ENCODE peak calls at places on chromosomes 11 and 22, in four cellular contexts. U is fibroblast of lung, W is mesendoderm, Y is SK-N-SH. T is an unnamed sample.
A peak's percentile ranks its signal among the peaks of the same experiment; 100 is the strongest.

GRCh38 chr11:15197696-15198095 is 83.0 kb downstream of the INSC start:
- DNase-seq in U (peak; percentile 50), W (no peak), Y (no peak), T (no peak)

GRCh38 chr11:102240502-102240901 is 76.8 kb upstream of the BIRC3 start:
- DNase-seq in U (peak; percentile 83), W (no peak), Y (no peak), T (no peak)

GRCh38 chr11:92329137-92329536 is 104.5 kb downstream of the FAT3 start:
- DNase-seq in U (no peak), W (peak; percentile 52), Y (no peak), T (no peak)

GRCh38 chr11:118406599-118407166 is 5.3 kb downstream of the ATP5MG start:
- DNase-seq in U (peak; percentile 25), W (no peak), Y (no peak), T (no peak)

GRCh38 chr11:16356057-16356750 is at the start of gene SOX6:
- DNase-seq in U (peak; percentile 82), W (peak; percentile 26), Y (no peak), T (no peak)

GRCh38 chr11:93942176-93942575 is 79.0 kb upstream of the HEPHL1 start:
- DNase-seq in U (no peak), W (no peak), Y (no peak), T (no peak)

GRCh38 chr11:126288237-126288636 is 5.3 kb downstream of the TIRAP start:
- DNase-seq in U (no peak), W (no peak), Y (no peak), T (no peak)

GRCh38 chr11:11998091-11998781 is 10.2 kb downstream of the DKK3 start:
- DNase-seq in U (peak; percentile 96), W (no peak), Y (no peak), T (no peak)

GRCh38 chr22:17570851-17571631 is 7.7 kb downstream of the SLC25A18 start:
- DNase-seq in U (peak; percentile 81), W (peak; percentile 40), Y (no peak), T (no peak)

GRCh38 chr11:124644426-124645280 is 22.0 kb downstream of the TBRG1 start:
- DNase-seq in U (peak; percentile 82), W (peak; percentile 83), Y (peak; percentile 75), T (peak; percentile 51)

GRCh38 chr11:38593649-38594048 is 1995.6 kb upstream of the RAG2 start:
- DNase-seq in U (peak; percentile 84), W (no peak), Y (no peak), T (no peak)

GRCh38 chr11:47488111-47488510 is 39.2 kb upstream of the RAPSN start:
- DNase-seq in U (no peak), W (no peak), Y (no peak), T (no peak)

GRCh38 chr22:19767427-19768380 is 7.1 kb downstream of the TBX1 start:
- DNase-seq in U (no peak), W (peak; percentile 50), Y (no peak), T (no peak)

GRCh38 chr11:126522606-126523005 is 167.1 kb downstream of the ST3GAL4 start:
- DNase-seq in U (no peak), W (no peak), Y (no peak), T (no peak)

GRCh38 chr11:60955566-60955965 is 3.6 kb upstream of the SLC15A3 start:
- DNase-seq in U (no peak), W (no peak), Y (no peak), T (no peak)

GRCh38 chr11:86660011-86660595 is 12.3 kb downstream of the ME3 start:
- DNase-seq in U (peak; percentile 84), W (no peak), Y (peak; percentile 11), T (no peak)

GRCh38 chr11:14075118-14075601 is 112.6 kb downstream of the SPON1 start:
- DNase-seq in U (peak; percentile 55), W (peak; percentile 73), Y (no peak), T (no peak)

GRCh38 chr11:66069715-66070603 is at the start of gene PACS1:
- DNase-seq in U (peak; percentile 85), W (peak; percentile 89), Y (peak; percentile 94), T (peak; percentile 66)

GRCh38 chr11:119660166-119660720 is 68.8 kb downstream of the NECTIN1 start:
- DNase-seq in U (no peak), W (no peak), Y (no peak), T (no peak)

GRCh38 chr11:31120428-31120827 is 249.1 kb downstream of the DCDC1 start:
- DNase-seq in U (no peak), W (no peak), Y (no peak), T (no peak)

GRCh38 chr11:18802381-18803257 is 11.0 kb upstream of the PTPN5 start:
- DNase-seq in U (peak; percentile 65), W (peak; percentile 79), Y (peak; percentile 62), T (peak; percentile 66)

GRCh38 chr11:64107300-64107699 is 58.6 kb downstream of the MACROD1 start:
- DNase-seq in U (no peak), W (no peak), Y (no peak), T (no peak)

GRCh38 chr11:120532511-120533196 is 21.1 kb downstream of the GRIK4 start:
- DNase-seq in U (peak; percentile 79), W (peak; percentile 57), Y (no peak), T (no peak)

GRCh38 chr11:132549571-132549970 is 982.7 kb downstream of the OPCML start:
- DNase-seq in U (no peak), W (no peak), Y (no peak), T (no peak)

GRCh38 chr22:32444068-32444467 is 20.2 kb downstream of the BPIFC start:
- DNase-seq in U (no peak), W (peak; percentile 43), Y (peak; percentile 17), T (peak; percentile 71)

GRCh38 chr11:78161346-78161745 is 21.9 kb upstream of the ALG8 start:
- DNase-seq in U (no peak), W (no peak), Y (no peak), T (no peak)

GRCh38 chr22:23210428-23211170 is 30.3 kb downstream of the BCR start:
- DNase-seq in U (no peak), W (no peak), Y (no peak), T (no peak)

GRCh38 chr22:42343136-42343484 is 72.7 kb upstream of the TCF20 start:
- DNase-seq in U (peak; percentile 13), W (peak; percentile 62), Y (no peak), T (no peak)

GRCh38 chr11:67627394-67627787 is 2.3 kb downstream of the NUDT8 start:
- DNase-seq in U (no peak), W (no peak), Y (no peak), T (no peak)

GRCh38 chr11:121892863-121893262 is 223.2 kb downstream of the BLID start:
- DNase-seq in U (peak; percentile 76), W (no peak), Y (no peak), T (no peak)

GRCh38 chr11:14070866-14071265 is 108.3 kb downstream of the SPON1 start:
- DNase-seq in U (no peak), W (no peak), Y (no peak), T (no peak)

GRCh38 chr11:131962818-131963217 is 592.4 kb downstream of the NTM start:
- DNase-seq in U (no peak), W (no peak), Y (no peak), T (no peak)

GRCh38 chr11:33696931-33697638 is 3.5 kb downstream of the C11orf91 start:
- DNase-seq in U (no peak), W (no peak), Y (no peak), T (no peak)

GRCh38 chr11:118619444-118620205 is 12.2 kb downstream of the PHLDB1 start:
- DNase-seq in U (peak; percentile 98), W (no peak), Y (no peak), T (no peak)

GRCh38 chr22:33853200-33854097 is 66.8 kb downstream of the LARGE1 start:
- DNase-seq in U (peak; percentile 85), W (no peak), Y (peak; percentile 64), T (peak; percentile 85)
- H3K4me3 ChIP-seq in U (peak overlapping the region; percentile 68), W (no peak overlapping the region), Y (peak overlapping the region; percentile 24), T (peak overlapping the region; percentile 64)

GRCh38 chr22:26431151-26431995 is 2.3 kb downstream of the ASPHD2 start:
- DNase-seq in U (no peak), W (no peak), Y (no peak), T (peak; percentile 68)
- H3K27ac ChIP-seq in U (no peak overlapping the region), W (no peak overlapping the region), Y (no peak overlapping the region), T (peak overlapping the region; percentile 35)

GRCh38 chr11:114260077-114260476 is 36.1 kb upstream of the NNMT start:
- DNase-seq in U (no peak), W (no peak), Y (no peak), T (no peak)

GRCh38 chr11:114258696-114259095 is 37.5 kb upstream of the NNMT start:
- DNase-seq in U (no peak), W (no peak), Y (no peak), T (no peak)

GRCh38 chr11:114259124-114259526 is 37.1 kb upstream of the NNMT start:
- DNase-seq in U (no peak), W (no peak), Y (no peak), T (no peak)

GRCh38 chr11:114260483-114260882 is 35.7 kb upstream of the NNMT start:
- DNase-seq in U (no peak), W (no peak), Y (no peak), T (no peak)

GRCh38 chr11:114259551-114259983 is 36.6 kb upstream of the NNMT start:
- DNase-seq in U (no peak), W (no peak), Y (no peak), T (no peak)
- H3K9ac ChIP-seq in U (no peak overlapping the region), W (no peak overlapping the region), Y (no peak overlapping the region), T (no peak overlapping the region)

GRCh38 chr22:24772493-24773220 is 1.9 kb downstream of the PIWIL3 start:
- DNase-seq in U (peak; percentile 22), W (peak; percentile 96), Y (peak; percentile 70), T (no peak)

GRCh38 chr22:24776525-24776924 is 2.0 kb upstream of the PIWIL3 start:
- DNase-seq in U (no peak), W (no peak), Y (no peak), T (no peak)

GRCh38 chr22:24775769-24776492 is 1.4 kb upstream of the PIWIL3 start:
- DNase-seq in U (no peak), W (peak; percentile 75), Y (no peak), T (no peak)
- H3K4me3 ChIP-seq in U (no peak overlapping the region), W (no peak overlapping the region), Y (no peak overlapping the region), T (no peak overlapping the region)

T was measured in MM.1S.